ENCODE peak calls at places on chromosomes 7 and 10, in four cellular contexts. One of them, this sample, is unnamed.

GRCh38 chr7:125383324-125383723 is 453.7 kb upstream of the POT1 start:
- DNase-seq in heart right ventricle: no peak
- DNase-seq in adrenal gland: no peak
- DNase-seq in cardiac muscle cell: no peak
- DNase-seq in this sample: no peak

GRCh38 chr10:110912374-110912773 is 6.6 kb downstream of the BBIP1 start:
- DNase-seq in heart right ventricle: no peak
- DNase-seq in adrenal gland: no peak
- DNase-seq in cardiac muscle cell: no peak
- DNase-seq in this sample: no peak

GRCh38 chr7:751826-752225 is 24.7 kb upstream of the PRKAR1B start:
- DNase-seq in heart right ventricle: no peak
- DNase-seq in adrenal gland: no peak
- DNase-seq in cardiac muscle cell: no peak
- DNase-seq in this sample: no peak

GRCh38 chr10:91689731-91690168 is 56.9 kb upstream of the PPP1R3C start:
- DNase-seq in heart right ventricle: peak; percentile 27
- DNase-seq in adrenal gland: no peak
- DNase-seq in cardiac muscle cell: no peak
- DNase-seq in this sample: peak; percentile 19

GRCh38 chr10:82288461-82288881 is 413.5 kb downstream of the NRG3 start:
- DNase-seq in heart right ventricle: no peak
- DNase-seq in adrenal gland: no peak
- DNase-seq in cardiac muscle cell: no peak
- DNase-seq in this sample: no peak

GRCh38 chr7:103947026-103947655 is 42.3 kb downstream of the RELN start:
- DNase-seq in heart right ventricle: no peak
- DNase-seq in adrenal gland: no peak
- DNase-seq in cardiac muscle cell: no peak
- DNase-seq in this sample: no peak

GRCh38 chr10:97891497-97892167 is 42.0 kb downstream of the GOLGA7B start:
- DNase-seq in heart right ventricle: no peak
- DNase-seq in adrenal gland: no peak
- DNase-seq in cardiac muscle cell: peak; percentile 35
- DNase-seq in this sample: no peak

GRCh38 chr7:6436385-6436685 is 11.4 kb downstream of the DAGLB start:
- DNase-seq in heart right ventricle: peak; percentile 29
- DNase-seq in adrenal gland: no peak
- DNase-seq in cardiac muscle cell: no peak
- DNase-seq in this sample: no peak

GRCh38 chr10:43970018-43970698 is 321.5 kb upstream of the ZNF32 start:
- DNase-seq in heart right ventricle: no peak
- DNase-seq in adrenal gland: no peak
- DNase-seq in cardiac muscle cell: no peak
- DNase-seq in this sample: no peak

GRCh38 chr10:132708936-132709335 is 77.0 kb downstream of the NKX6-2 start:
- DNase-seq in heart right ventricle: no peak
- DNase-seq in adrenal gland: no peak
- DNase-seq in cardiac muscle cell: no peak
- DNase-seq in this sample: no peak

GRCh38 chr10:108184129-108184528 is 1019.6 kb upstream of the SORCS1 start:
- DNase-seq in heart right ventricle: no peak
- DNase-seq in adrenal gland: no peak
- DNase-seq in cardiac muscle cell: no peak
- DNase-seq in this sample: no peak

GRCh38 chr10:13660545-13660920 is 73.8 kb downstream of the PRPF18 start:
- DNase-seq in heart right ventricle: no peak
- DNase-seq in adrenal gland: no peak
- DNase-seq in cardiac muscle cell: no peak
- DNase-seq in this sample: no peak

GRCh38 chr10:15120523-15120922 is 23.4 kb downstream of the RPP38 start:
- DNase-seq in heart right ventricle: no peak
- DNase-seq in adrenal gland: no peak
- DNase-seq in cardiac muscle cell: no peak
- DNase-seq in this sample: no peak

GRCh38 chr7:1849351-1849951 is 179.4 kb downstream of the ELFN1 start:
- DNase-seq in heart right ventricle: no peak
- DNase-seq in adrenal gland: no peak
- DNase-seq in cardiac muscle cell: no peak
- DNase-seq in this sample: no peak

GRCh38 chr7:14759785-14760184 is 142.8 kb downstream of the DGKB start:
- DNase-seq in heart right ventricle: no peak
- DNase-seq in adrenal gland: no peak
- DNase-seq in cardiac muscle cell: no peak
- DNase-seq in this sample: no peak

GRCh38 chr7:130367088-130367755 is 13.1 kb upstream of the CPA1 start:
- DNase-seq in heart right ventricle: no peak
- DNase-seq in adrenal gland: no peak
- DNase-seq in cardiac muscle cell: no peak
- DNase-seq in this sample: no peak

GRCh38 chr7:121138262-121138933 is 149.9 kb downstream of the CPED1 start:
- DNase-seq in heart right ventricle: no peak
- DNase-seq in adrenal gland: no peak
- DNase-seq in cardiac muscle cell: no peak
- DNase-seq in this sample: no peak

GRCh38 chr10:50585921-50586739 is 37.6 kb downstream of the SGMS1 start:
- DNase-seq in heart right ventricle: no peak
- DNase-seq in adrenal gland: no peak
- DNase-seq in cardiac muscle cell: no peak
- DNase-seq in this sample: no peak

GRCh38 chr7:103154042-103154441 is 5.1 kb upstream of the NAPEPLD start:
- DNase-seq in heart right ventricle: no peak
- DNase-seq in adrenal gland: no peak
- DNase-seq in cardiac muscle cell: no peak
- DNase-seq in this sample: no peak

GRCh38 chr10:114458955-114459354 is 54.7 kb upstream of the AFAP1L2 start:
- DNase-seq in heart right ventricle: no peak
- DNase-seq in adrenal gland: no peak
- DNase-seq in cardiac muscle cell: no peak
- DNase-seq in this sample: peak; percentile 30

GRCh38 chr7:143012409-143012808 is 14.5 kb downstream of the OR9A2 start:
- DNase-seq in heart right ventricle: no peak
- DNase-seq in adrenal gland: no peak
- DNase-seq in cardiac muscle cell: no peak
- DNase-seq in this sample: no peak

GRCh38 chr10:103256613-103257012 is 10.9 kb downstream of the RPEL1 start:
- DNase-seq in heart right ventricle: no peak
- DNase-seq in adrenal gland: no peak
- DNase-seq in cardiac muscle cell: no peak
- DNase-seq in this sample: no peak

GRCh38 chr7:46752881-46753366 is 829.0 kb downstream of the TNS3 start:
- DNase-seq in heart right ventricle: no peak
- DNase-seq in adrenal gland: no peak
- DNase-seq in cardiac muscle cell: no peak
- DNase-seq in this sample: no peak

GRCh38 chr10:129774082-129774735 is 189.9 kb downstream of the EBF3 start:
- DNase-seq in heart right ventricle: no peak
- DNase-seq in adrenal gland: no peak
- DNase-seq in cardiac muscle cell: no peak
- DNase-seq in this sample: no peak

GRCh38 chr10:31004611-31005193 is 27.0 kb downstream of the ZNF438 start:
- DNase-seq in heart right ventricle: no peak
- DNase-seq in adrenal gland: no peak
- DNase-seq in cardiac muscle cell: no peak
- DNase-seq in this sample: no peak

GRCh38 chr10:44971935-44972792 is 6.4 kb downstream of the DEPP1 start:
- DNase-seq in heart right ventricle: no peak
- DNase-seq in adrenal gland: no peak
- DNase-seq in cardiac muscle cell: no peak
- DNase-seq in this sample: no peak

GRCh38 chr10:13613519-13613918 is 26.8 kb downstream of the PRPF18 start:
- DNase-seq in heart right ventricle: no peak
- DNase-seq in adrenal gland: no peak
- DNase-seq in cardiac muscle cell: peak; percentile 20
- DNase-seq in this sample: no peak

GRCh38 chr7:68760556-68760955 is 837.7 kb upstream of the AUTS2 start:
- DNase-seq in heart right ventricle: no peak
- DNase-seq in adrenal gland: no peak
- DNase-seq in cardiac muscle cell: no peak
- DNase-seq in this sample: no peak

GRCh38 chr10:14116021-14116420 is 214.7 kb downstream of the FRMD4A start:
- DNase-seq in heart right ventricle: no peak
- DNase-seq in adrenal gland: no peak
- DNase-seq in cardiac muscle cell: no peak
- DNase-seq in this sample: no peak

GRCh38 chr10:15169555-15170407 is 1.3 kb upstream of the NMT2 start:
- DNase-seq in heart right ventricle: peak; percentile 12
- DNase-seq in adrenal gland: peak; percentile 24
- DNase-seq in cardiac muscle cell: peak; percentile 12
- DNase-seq in this sample: no peak

GRCh38 chr10:70462349-70462984 is 16.1 kb upstream of the PALD1 start:
- DNase-seq in heart right ventricle: peak; percentile 87
- DNase-seq in adrenal gland: peak; percentile 85
- DNase-seq in cardiac muscle cell: no peak
- DNase-seq in this sample: peak; percentile 86

GRCh38 chr7:93926800-93927199 is 5.3 kb downstream of the GNG11 start:
- DNase-seq in heart right ventricle: no peak
- DNase-seq in adrenal gland: no peak
- DNase-seq in cardiac muscle cell: no peak
- DNase-seq in this sample: no peak

GRCh38 chr10:71321386-71321785 is 2.3 kb downstream of the SLC29A3 start:
- DNase-seq in heart right ventricle: no peak
- DNase-seq in adrenal gland: no peak
- DNase-seq in cardiac muscle cell: no peak
- DNase-seq in this sample: no peak

GRCh38 chr10:120283093-120283492 is 173.9 kb upstream of the PLPP4 start:
- DNase-seq in heart right ventricle: no peak
- DNase-seq in adrenal gland: no peak
- DNase-seq in cardiac muscle cell: no peak
- DNase-seq in this sample: no peak

GRCh38 chr10:44261710-44262455 is 123.0 kb downstream of the CXCL12 start:
- DNase-seq in heart right ventricle: peak; percentile 38
- DNase-seq in adrenal gland: no peak
- DNase-seq in cardiac muscle cell: peak; percentile 23
- DNase-seq in this sample: no peak

GRCh38 chr7:77321300-77321699 is 94.8 kb downstream of the GSAP start:
- DNase-seq in heart right ventricle: no peak
- DNase-seq in adrenal gland: no peak
- DNase-seq in cardiac muscle cell: peak; percentile 41
- DNase-seq in this sample: no peak

GRCh38 chr10:21398549-21399345 is 126.7 kb downstream of the SKIDA1 start:
- DNase-seq in heart right ventricle: no peak
- DNase-seq in adrenal gland: no peak
- DNase-seq in cardiac muscle cell: no peak
- DNase-seq in this sample: no peak

GRCh38 chr7:156397249-156397648 is 243.3 kb upstream of the RNF32 start:
- DNase-seq in heart right ventricle: no peak
- DNase-seq in adrenal gland: no peak
- DNase-seq in cardiac muscle cell: no peak
- DNase-seq in this sample: no peak

GRCh38 chr7:87155788-87156187 is 3.5 kb downstream of the DMTF1 start:
- DNase-seq in heart right ventricle: no peak
- DNase-seq in adrenal gland: no peak
- DNase-seq in cardiac muscle cell: no peak
- DNase-seq in this sample: no peak
- H3K4me1 ChIP-seq in heart right ventricle: no peaks in the 10 kb centered on the region
- H3K4me1 ChIP-seq in adrenal gland: peaks cover 46% of the 10 kb centered on the region
- H3K4me1 ChIP-seq in cardiac muscle cell: peaks cover 31% of the 10 kb centered on the region
- H3K4me1 ChIP-seq in this sample: peaks cover 84% of the 10 kb centered on the region

GRCh38 chr10:4770766-4771553 is 55.0 kb upstream of the AKR1E2 start:
- DNase-seq in heart right ventricle: no peak
- DNase-seq in adrenal gland: no peak
- DNase-seq in cardiac muscle cell: peak; percentile 13
- DNase-seq in this sample: no peak
- H3K27ac ChIP-seq in heart right ventricle: peak overlapping the region; percentile 63
- H3K27ac ChIP-seq in adrenal gland: no peak overlapping the region
- H3K27ac ChIP-seq in cardiac muscle cell: no peak overlapping the region
- H3K27ac ChIP-seq in this sample: peak overlapping the region; percentile 78

GRCh38 chr7:99504603-99505323 is at the start of gene ZKSCAN5:
- DNase-seq in heart right ventricle: peak; percentile 99
- DNase-seq in adrenal gland: peak; percentile 98
- DNase-seq in cardiac muscle cell: peak; percentile 93
- DNase-seq in this sample: peak; percentile 99
- TF ChIP-seq CTCF in heart right ventricle: peak; percentile 29
- TF ChIP-seq CTCF in adrenal gland: no peak
- TF ChIP-seq CTCF in cardiac muscle cell: no peak
- TF ChIP-seq CTCF in this sample: peak; percentile 11

DNA sequence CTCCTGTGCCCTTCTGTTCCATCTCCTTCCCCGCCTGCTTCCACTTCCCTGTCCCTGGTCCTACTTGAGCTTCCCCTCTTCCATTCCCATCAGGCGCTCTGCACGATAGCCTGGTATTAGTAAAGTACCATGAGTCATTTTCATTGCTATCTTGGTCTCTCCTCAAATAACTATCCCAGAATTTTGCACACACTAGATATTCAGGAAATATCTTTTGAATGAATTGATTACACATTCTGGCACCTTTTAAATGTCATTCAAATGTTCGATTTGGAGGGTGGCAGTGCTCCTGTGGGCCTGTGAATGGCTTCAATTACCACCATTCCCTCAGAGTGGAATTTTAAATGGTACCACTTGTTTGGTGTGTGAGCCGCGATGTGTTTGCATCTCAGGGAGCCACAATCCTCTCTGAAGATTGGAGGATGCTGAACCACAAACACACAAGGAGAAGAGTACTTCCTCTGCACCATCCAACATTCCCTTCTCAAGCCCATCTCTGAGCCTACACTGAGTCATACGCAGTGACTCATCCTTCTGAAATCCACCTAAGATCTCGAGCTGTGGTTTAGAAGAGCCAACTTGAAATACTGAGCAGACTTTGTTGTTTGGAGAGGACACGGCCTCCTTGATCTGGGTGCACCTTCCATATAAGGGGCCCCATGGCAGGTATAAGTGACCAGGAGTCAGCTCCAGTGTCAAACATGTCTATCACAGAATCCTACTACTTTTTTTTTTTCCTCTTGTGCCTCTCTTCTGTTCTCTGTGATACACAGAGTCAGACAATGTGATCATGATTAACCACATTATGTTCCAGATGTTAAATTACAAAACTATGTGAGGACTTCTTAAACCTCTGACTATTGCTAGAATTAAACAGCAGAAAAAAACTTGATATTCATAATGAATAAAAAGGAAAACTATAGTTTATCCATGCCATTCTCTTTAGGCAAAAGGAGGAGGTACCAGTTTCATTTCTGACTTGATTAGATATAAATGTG is 81.9 kb downstream of the BMPER start:
- DNase-seq in heart right ventricle: no peak
- DNase-seq in adrenal gland: no peak
- DNase-seq in cardiac muscle cell: no peak
- DNase-seq in this sample: no peak
- H3K4me1 ChIP-seq in heart right ventricle: no peaks in the 10 kb centered on the region
- H3K4me1 ChIP-seq in adrenal gland: no peaks in the 10 kb centered on the region
- H3K4me1 ChIP-seq in cardiac muscle cell: peaks cover 5% of the 10 kb centered on the region
- H3K4me1 ChIP-seq in this sample: no peaks in the 10 kb centered on the region

GRCh38 chr10:65194555-65194954 is 1673.4 kb downstream of the REEP3 start:
- DNase-seq in heart right ventricle: no peak
- DNase-seq in adrenal gland: no peak
- DNase-seq in cardiac muscle cell: no peak
- DNase-seq in this sample: no peak

GRCh38 chr10:65194131-65194530 is 1672.9 kb downstream of the REEP3 start:
- DNase-seq in heart right ventricle: no peak
- DNase-seq in adrenal gland: no peak
- DNase-seq in cardiac muscle cell: no peak
- DNase-seq in this sample: no peak
- H3K27ac ChIP-seq in heart right ventricle: no peak overlapping the region
- H3K27ac ChIP-seq in adrenal gland: no peak overlapping the region
- H3K27ac ChIP-seq in cardiac muscle cell: no peak overlapping the region
- H3K27ac ChIP-seq in this sample: no peak overlapping the region

GRCh38 chr10:6163364-6164270 is 39.1 kb upstream of the PFKFB3 start:
- DNase-seq in heart right ventricle: peak; percentile 91
- DNase-seq in adrenal gland: peak; percentile 92
- DNase-seq in cardiac muscle cell: peak; percentile 94
- DNase-seq in this sample: peak; percentile 91
- TF ChIP-seq CTCF in heart right ventricle: peak; percentile 9
- TF ChIP-seq CTCF in adrenal gland: no peak
- TF ChIP-seq CTCF in cardiac muscle cell: no peak
- TF ChIP-seq CTCF in this sample: no peak